ENCODE peak calls at places on chromosomes 6 and 20, in nine cellular contexts. One of them, this sample, is unnamed.

GRCh38 chr6:166284640-166285039 is 23.6 kb downstream of the PRR18 start:
- DNase-seq in nephron progenitor cell: no peak
- DNase-seq in activated CD4-positive, CD25-positive, alpha-beta regulatory T cell: no peak
- DNase-seq in KBM-7: no peak
- DNase-seq in astrocyte of the cerebellum: no peak
- DNase-seq in stromal cell of bone marrow: no peak
- DNase-seq in SW480: no peak
- DNase-seq in NCI-H226: no peak
- DNase-seq in DMS79 treated with DMSO at 0.1 percent for 48 hours: no peak
- DNase-seq in this sample: no peak

GRCh38 chr6:124393536-124393935 is 568.7 kb upstream of the RNF217 start:
- DNase-seq in nephron progenitor cell: no peak
- DNase-seq in activated CD4-positive, CD25-positive, alpha-beta regulatory T cell: no peak
- DNase-seq in KBM-7: no peak
- DNase-seq in astrocyte of the cerebellum: no peak
- DNase-seq in stromal cell of bone marrow: no peak
- DNase-seq in SW480: no peak
- DNase-seq in NCI-H226: no peak
- DNase-seq in DMS79 treated with DMSO at 0.1 percent for 48 hours: no peak
- DNase-seq in this sample: no peak

GRCh38 chr6:132482595-132482994 is 30.3 kb downstream of the STX7 start:
- DNase-seq in nephron progenitor cell: no peak
- DNase-seq in activated CD4-positive, CD25-positive, alpha-beta regulatory T cell: no peak
- DNase-seq in KBM-7: no peak
- DNase-seq in astrocyte of the cerebellum: no peak
- DNase-seq in stromal cell of bone marrow: no peak
- DNase-seq in SW480: no peak
- DNase-seq in NCI-H226: no peak
- DNase-seq in DMS79 treated with DMSO at 0.1 percent for 48 hours: no peak
- DNase-seq in this sample: no peak

GRCh38 chr6:110699780-110700179 is 115.5 kb downstream of the CDK19 start:
- DNase-seq in nephron progenitor cell: no peak
- DNase-seq in activated CD4-positive, CD25-positive, alpha-beta regulatory T cell: no peak
- DNase-seq in KBM-7: no peak
- DNase-seq in astrocyte of the cerebellum: no peak
- DNase-seq in stromal cell of bone marrow: no peak
- DNase-seq in SW480: no peak
- DNase-seq in NCI-H226: no peak
- DNase-seq in DMS79 treated with DMSO at 0.1 percent for 48 hours: no peak
- DNase-seq in this sample: no peak

GRCh38 chr6:28543671-28544131 is 18.0 kb downstream of the GPX5 start:
- DNase-seq in nephron progenitor cell: peak
- DNase-seq in activated CD4-positive, CD25-positive, alpha-beta regulatory T cell: no peak
- DNase-seq in KBM-7: no peak
- DNase-seq in astrocyte of the cerebellum: no peak
- DNase-seq in stromal cell of bone marrow: no peak
- DNase-seq in SW480: no peak
- DNase-seq in NCI-H226: no peak
- DNase-seq in DMS79 treated with DMSO at 0.1 percent for 48 hours: no peak
- DNase-seq in this sample: no peak

GRCh38 chr6:57021086-57021720 is 25.3 kb upstream of the KIAA1586 start:
- DNase-seq in nephron progenitor cell: peak
- DNase-seq in activated CD4-positive, CD25-positive, alpha-beta regulatory T cell: no peak
- DNase-seq in KBM-7: peak
- DNase-seq in astrocyte of the cerebellum: peak
- DNase-seq in stromal cell of bone marrow: peak
- DNase-seq in SW480: peak
- DNase-seq in NCI-H226: peak
- DNase-seq in DMS79 treated with DMSO at 0.1 percent for 48 hours: peak
- DNase-seq in this sample: no peak

GRCh38 chr20:63317601-63318291 is 24.8 kb downstream of the COL20A1 start:
- DNase-seq in nephron progenitor cell: no peak
- DNase-seq in activated CD4-positive, CD25-positive, alpha-beta regulatory T cell: no peak
- DNase-seq in KBM-7: no peak
- DNase-seq in astrocyte of the cerebellum: no peak
- DNase-seq in stromal cell of bone marrow: no peak
- DNase-seq in SW480: no peak
- DNase-seq in NCI-H226: no peak
- DNase-seq in DMS79 treated with DMSO at 0.1 percent for 48 hours: no peak
- DNase-seq in this sample: no peak

GRCh38 chr6:167676666-167677421 is 149.9 kb upstream of the AFDN start:
- DNase-seq in nephron progenitor cell: no peak
- DNase-seq in activated CD4-positive, CD25-positive, alpha-beta regulatory T cell: no peak
- DNase-seq in KBM-7: no peak
- DNase-seq in astrocyte of the cerebellum: no peak
- DNase-seq in stromal cell of bone marrow: no peak
- DNase-seq in SW480: peak
- DNase-seq in NCI-H226: no peak
- DNase-seq in DMS79 treated with DMSO at 0.1 percent for 48 hours: no peak
- DNase-seq in this sample: no peak